ENCODE peak calls at places on chromosome 1, in seven cellular contexts. J is stromal cell of bone marrow; I is Caki2; B is memory B cell; F is stimulated activated CD8-positive, alpha-beta memory T cell treated with anti-CD3 and anti-CD28 coated beads, Interleukin-2, amount 100 ng/mL, for 1 hour; C is Peyer's patch; D is choroid plexus epithelial cell. U is an unnamed sample.

GRCh38 chr1:23103001-23103879 is 65.4 kb downstream of the LUZP1 start:
- DNase-seq in F (no peak), I (no peak), C (peak; percentile 56), D (no peak), J (no peak), B (no peak), U (peak; percentile 14)

GRCh38 chr1:178871551-178872320 is 859 bp upstream of the ANGPTL1 start:
- DNase-seq in F (no peak), C (no peak), B (no peak), J (no peak), D (no peak), I (no peak), U (no peak)

GRCh38 chr1:97849350-97850339 is 71.2 kb downstream of the DPYD start:
- DNase-seq in C (no peak), D (peak; percentile 90), F (no peak), B (no peak), J (peak; percentile 72), I (peak; percentile 27), U (no peak)

GRCh38 chr1:11860083-11860482 is 1.3 kb upstream of the NPPB start:
- DNase-seq in B (no peak), F (no peak), C (no peak), J (no peak), D (no peak), I (no peak), U (no peak)

GRCh38 chr1:156371553-156372264 is 2.7 kb downstream of the RHBG start:
- DNase-seq in F (no peak), J (no peak), D (peak; percentile 79), C (no peak), I (no peak), B (no peak), U (no peak)

GRCh38 chr1:79188371-79188770 is 181.8 kb upstream of the ADGRL4 start:
- DNase-seq in B (no peak), D (peak; percentile 61), I (no peak), F (no peak), J (no peak), C (no peak), U (peak; percentile 19)

GRCh38 chr1:26555550-26555981 is 26.0 kb downstream of the RPS6KA1 start:
- DNase-seq in F (no peak), B (no peak), I (no peak), C (no peak), J (no peak), D (no peak), U (no peak)

GRCh38 chr1:39919545-39919944 is 17.8 kb upstream of the MYCL start:
- DNase-seq in J (peak; percentile 35), C (no peak), B (peak; percentile 24), D (peak; percentile 78), I (peak; percentile 58), F (no peak), U (peak; percentile 78)

GRCh38 chr1:1914101-1914811 is 804 bp upstream of the CALML6 start:
- DNase-seq in J (no peak), F (no peak), D (no peak), I (no peak), C (no peak), B (no peak), U (no peak)

U was measured in LoVo.